ENCODE peak calls at places on chromosomes 2 and 18, in eight cellular contexts. One of them, this sample, is unnamed.

GRCh38 chr2:154507186-154507585 is 191.3 kb upstream of the KCNJ3 start:
- DNase-seq in A549: no peak
- DNase-seq in ovary: no peak
- DNase-seq in K562: no peak
- DNase-seq in suprapubic skin: no peak
- DNase-seq in SK-N-SH: peak; percentile 3
- DNase-seq in GM12878: no peak
- DNase-seq in sigmoid colon: no peak
- DNase-seq in this sample: no peak

GRCh38 chr2:48844418-48845155 is 89.1 kb upstream of the LHCGR start:
- DNase-seq in A549: no peak
- DNase-seq in ovary: no peak
- DNase-seq in K562: no peak
- DNase-seq in suprapubic skin: no peak
- DNase-seq in SK-N-SH: no peak
- DNase-seq in GM12878: no peak
- DNase-seq in sigmoid colon: no peak
- DNase-seq in this sample: no peak

GRCh38 chr18:69109686-69110085 is 291.0 kb upstream of the DOK6 start:
- DNase-seq in A549: no peak
- DNase-seq in ovary: no peak
- DNase-seq in K562: no peak
- DNase-seq in suprapubic skin: no peak
- DNase-seq in SK-N-SH: no peak
- DNase-seq in GM12878: no peak
- DNase-seq in sigmoid colon: no peak
- DNase-seq in this sample: no peak

GRCh38 chr2:17122887-17123501 is 395.2 kb downstream of the RAD51AP2 start:
- DNase-seq in A549: no peak
- DNase-seq in ovary: no peak
- DNase-seq in K562: peak; percentile 69
- DNase-seq in suprapubic skin: no peak
- DNase-seq in SK-N-SH: no peak
- DNase-seq in GM12878: no peak
- DNase-seq in sigmoid colon: no peak
- DNase-seq in this sample: no peak

GRCh38 chr2:32960647-32961403 is 14.1 kb downstream of the LTBP1 start:
- DNase-seq in A549: no peak
- DNase-seq in ovary: no peak
- DNase-seq in K562: peak; percentile 78
- DNase-seq in suprapubic skin: no peak
- DNase-seq in SK-N-SH: no peak
- DNase-seq in GM12878: no peak
- DNase-seq in sigmoid colon: no peak
- DNase-seq in this sample: no peak

GRCh38 chr2:227493524-227493923 is 21.6 kb downstream of the AGFG1 start:
- DNase-seq in A549: no peak
- DNase-seq in ovary: no peak
- DNase-seq in K562: no peak
- DNase-seq in suprapubic skin: no peak
- DNase-seq in SK-N-SH: no peak
- DNase-seq in GM12878: no peak
- DNase-seq in sigmoid colon: no peak
- DNase-seq in this sample: no peak

GRCh38 chr2:171531291-171531690 is 9.0 kb downstream of the CYBRD1 start:
- DNase-seq in A549: no peak
- DNase-seq in ovary: peak; percentile 41
- DNase-seq in K562: no peak
- DNase-seq in suprapubic skin: no peak
- DNase-seq in SK-N-SH: no peak
- DNase-seq in GM12878: no peak
- DNase-seq in sigmoid colon: peak; percentile 70
- DNase-seq in this sample: no peak

GRCh38 chr18:8890957-8891464 is 185.7 kb downstream of the MTCL1 start:
- DNase-seq in A549: peak; percentile 92
- DNase-seq in ovary: no peak
- DNase-seq in K562: peak; percentile 67
- DNase-seq in suprapubic skin: no peak
- DNase-seq in SK-N-SH: no peak
- DNase-seq in GM12878: no peak
- DNase-seq in sigmoid colon: no peak
- DNase-seq in this sample: no peak

GRCh38 chr2:227870710-227871374 is 589 bp upstream of the DAW1 start:
- DNase-seq in A549: peak; percentile 74
- DNase-seq in ovary: no peak
- DNase-seq in K562: no peak
- DNase-seq in suprapubic skin: no peak
- DNase-seq in SK-N-SH: no peak
- DNase-seq in GM12878: no peak
- DNase-seq in sigmoid colon: no peak
- DNase-seq in this sample: no peak

GRCh38 chr2:45585267-45585861 is 25.7 kb downstream of the SRBD1 start:
- DNase-seq in A549: peak; percentile 77
- DNase-seq in ovary: no peak
- DNase-seq in K562: no peak
- DNase-seq in suprapubic skin: no peak
- DNase-seq in SK-N-SH: peak; percentile 41
- DNase-seq in GM12878: no peak
- DNase-seq in sigmoid colon: no peak
- DNase-seq in this sample: no peak

GRCh38 chr18:4284528-4284927 is 170.6 kb downstream of the DLGAP1 start:
- DNase-seq in A549: no peak
- DNase-seq in ovary: no peak
- DNase-seq in K562: no peak
- DNase-seq in suprapubic skin: no peak
- DNase-seq in SK-N-SH: no peak
- DNase-seq in GM12878: no peak
- DNase-seq in sigmoid colon: no peak
- DNase-seq in this sample: no peak

DNA sequence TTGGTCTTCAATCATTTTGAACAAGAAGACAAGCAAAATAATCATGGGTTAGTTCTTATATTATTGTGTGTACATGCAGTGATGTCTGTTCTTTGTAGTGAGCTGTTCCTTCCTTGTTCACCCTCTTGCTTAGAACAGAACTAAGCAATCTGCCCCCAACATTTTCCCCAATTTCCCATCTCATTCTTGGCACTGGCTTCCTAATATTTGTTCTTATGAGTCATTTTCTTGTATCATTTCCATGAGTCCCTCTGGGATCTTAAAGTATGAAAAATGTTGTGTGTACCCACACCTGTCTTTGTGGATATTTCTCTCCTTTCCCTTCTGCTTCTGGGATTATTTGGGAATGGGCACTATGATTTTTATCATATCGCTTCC is 3.5 kb upstream of the IL1B start:
- DNase-seq in A549: no peak
- DNase-seq in ovary: no peak
- DNase-seq in K562: no peak
- DNase-seq in suprapubic skin: no peak
- DNase-seq in SK-N-SH: no peak
- DNase-seq in GM12878: no peak
- DNase-seq in sigmoid colon: no peak
- DNase-seq in this sample: no peak
- H3K4me3 ChIP-seq in A549: no peak overlapping the region
- H3K4me3 ChIP-seq in ovary: no peak overlapping the region
- H3K4me3 ChIP-seq in K562: no peak overlapping the region
- H3K4me3 ChIP-seq in suprapubic skin: no peak overlapping the region
- H3K4me3 ChIP-seq in SK-N-SH: no peak overlapping the region
- H3K4me3 ChIP-seq in GM12878: no peak overlapping the region
- H3K4me3 ChIP-seq in sigmoid colon: no peak overlapping the region
- H3K4me3 ChIP-seq in this sample: no peak overlapping the region

GRCh38 chr18:44453505-44453904 is 227.2 kb upstream of the SETBP1 start:
- DNase-seq in A549: no peak
- DNase-seq in ovary: no peak
- DNase-seq in K562: no peak
- DNase-seq in suprapubic skin: no peak
- DNase-seq in SK-N-SH: no peak
- DNase-seq in GM12878: no peak
- DNase-seq in sigmoid colon: no peak
- DNase-seq in this sample: no peak
- H3K9me3 ChIP-seq in A549: no peaks in the 10 kb centered on the region
- H3K9me3 ChIP-seq in ovary: no peaks in the 10 kb centered on the region
- H3K9me3 ChIP-seq in K562: no peaks in the 10 kb centered on the region
- H3K9me3 ChIP-seq in suprapubic skin: no peaks in the 10 kb centered on the region
- H3K9me3 ChIP-seq in SK-N-SH: no peaks in the 10 kb centered on the region
- H3K9me3 ChIP-seq in GM12878: no peaks in the 10 kb centered on the region
- H3K9me3 ChIP-seq in sigmoid colon: no peaks in the 10 kb centered on the region
- H3K9me3 ChIP-seq in this sample: no peaks in the 10 kb centered on the region

GRCh38 chr2:70190086-70190412 is 770 bp downstream of the C2orf42 start:
- DNase-seq in A549: no peak
- DNase-seq in ovary: no peak
- DNase-seq in K562: no peak
- DNase-seq in suprapubic skin: no peak
- DNase-seq in SK-N-SH: peak; percentile 40
- DNase-seq in GM12878: no peak
- DNase-seq in sigmoid colon: no peak
- DNase-seq in this sample: peak; percentile 15
- TF ChIP-seq EP300 in A549: no peak
- TF ChIP-seq EP300 in ovary: no peak
- TF ChIP-seq EP300 in K562: no peak
- TF ChIP-seq EP300 in suprapubic skin: no peak
- TF ChIP-seq EP300 in SK-N-SH: no peak
- TF ChIP-seq EP300 in GM12878: no peak
- TF ChIP-seq EP300 in sigmoid colon: no peak
- TF ChIP-seq EP300 in this sample: no peak

GRCh38 chr2:70768585-70769085 is 635 bp upstream of the ADD2 start:
- DNase-seq in A549: no peak
- DNase-seq in ovary: no peak
- DNase-seq in K562: no peak
- DNase-seq in suprapubic skin: no peak
- DNase-seq in SK-N-SH: no peak
- DNase-seq in GM12878: no peak
- DNase-seq in sigmoid colon: no peak
- DNase-seq in this sample: no peak
- H3K4me3 ChIP-seq in A549: peak overlapping the region; percentile 68
- H3K4me3 ChIP-seq in ovary: no peak overlapping the region
- H3K4me3 ChIP-seq in K562: no peak overlapping the region
- H3K4me3 ChIP-seq in suprapubic skin: no peak overlapping the region
- H3K4me3 ChIP-seq in SK-N-SH: no peak overlapping the region
- H3K4me3 ChIP-seq in GM12878: no peak overlapping the region
- H3K4me3 ChIP-seq in sigmoid colon: no peak overlapping the region
- H3K4me3 ChIP-seq in this sample: no peak overlapping the region